ENCODE peak calls at places on chromosomes 4 and X, in six cellular contexts. A is fibroblast of lung, B is endodermal cell, Q is GM23338, X is dorsolateral prefrontal cortex, Z is psoas muscle. U is an unnamed sample.

GRCh38 chr4:119118397-119118796 is 17.2 kb upstream of the MYOZ2 start:
- DNase-seq in A (peak; percentile 35), B (no peak), Q (no peak), X (no peak), Z (no peak), U (no peak)

GRCh38 chrX:153494541-153495361 is at the start of gene BGN:
- DNase-seq in A (peak; percentile 78), B (peak; percentile 81), Q (peak; percentile 52), X (peak; percentile 27), Z (no peak), U (no peak)

GRCh38 chrX:155086202-155086840 is 15.0 kb downstream of the BRCC3 start:
- DNase-seq in A (no peak), B (peak; percentile 85), Q (peak; percentile 72), X (no peak), Z (peak; percentile 59), U (peak; percentile 45)

GRCh38 chr4:39486221-39486804 is 27.5 kb downstream of the LIAS start:
- DNase-seq in A (no peak), B (no peak), Q (no peak), X (no peak), Z (no peak), U (no peak)

GRCh38 chr4:153488719-153489384 is 22.7 kb downstream of the TMEM131L start:
- DNase-seq in A (peak; percentile 48), B (peak; percentile 75), Q (peak; percentile 54), X (peak; percentile 15), Z (peak; percentile 77), U (no peak)

GRCh38 chr4:110041742-110042141 is 129.1 kb downstream of the EGF start:
- DNase-seq in A (no peak), B (no peak), Q (no peak), X (no peak), Z (no peak), U (no peak)

GRCh38 chr4:140250989-140251552 is 97.1 kb upstream of the MAML3 start:
- DNase-seq in A (no peak), B (no peak), Q (no peak), X (no peak), Z (no peak), U (no peak)

GRCh38 chrX:107715331-107716044 is 60.1 kb downstream of the TSC22D3 start:
- DNase-seq in A (peak; percentile 39), B (peak; percentile 60), Q (no peak), X (peak; percentile 42), Z (peak; percentile 47), U (no peak)

GRCh38 chr4:111689731-111690130 is 455.5 kb upstream of the FAM241A start:
- DNase-seq in A (peak; percentile 52), B (no peak), Q (no peak), X (no peak), Z (no peak), U (no peak)

GRCh38 chrX:119343856-119344255 is 55.3 kb upstream of the SLC25A43 start:
- DNase-seq in A (no peak), B (no peak), Q (no peak), X (no peak), Z (no peak), U (peak; percentile 3)

GRCh38 chr4:69639542-69639941 is at the start of gene UGT2A2:
- DNase-seq in A (no peak), B (no peak), Q (no peak), X (no peak), Z (no peak), U (no peak)

GRCh38 chr4:32010221-32010620 is 1290.1 kb downstream of the PCDH7 start:
- DNase-seq in A (no peak), B (peak; percentile 71), Q (no peak), X (no peak), Z (no peak), U (no peak)

GRCh38 chrX:16552546-16552945 is 97.4 kb upstream of the S100G start:
- DNase-seq in A (peak; percentile 32), B (no peak), Q (no peak), X (no peak), Z (no peak), U (no peak)

GRCh38 chrX:99719140-99719539 is 690.9 kb downstream of the PCDH19 start:
- DNase-seq in A (no peak), B (peak; percentile 53), Q (peak; percentile 1), X (no peak), Z (no peak), U (no peak)

GRCh38 chrX:103404225-103405008 is 28.1 kb downstream of the BEX3 start:
- DNase-seq in A (peak; percentile 88), B (peak; percentile 92), Q (peak; percentile 87), X (peak; percentile 23), Z (peak; percentile 68), U (peak; percentile 77)

GRCh38 chrX:20712811-20713210 is 446.1 kb upstream of the RPS6KA3 start:
- DNase-seq in A (peak; percentile 3), B (no peak), Q (no peak), X (no peak), Z (no peak), U (no peak)

GRCh38 chr4:177308842-177309524 is 691 bp upstream of the NEIL3 start:
- DNase-seq in A (no peak), B (no peak), Q (no peak), X (no peak), Z (no peak), U (no peak)

GRCh38 chrX:140091276-140091886 is 126.1 kb upstream of the CXorf66 start:
- DNase-seq in A (peak; percentile 12), B (peak; percentile 81), Q (peak; percentile 51), X (peak; percentile 8), Z (peak; percentile 51), U (peak; percentile 5)

GRCh38 chr4:99809326-99809725 is 7.3 kb upstream of the DAPP1 start:
- DNase-seq in A (no peak), B (no peak), Q (no peak), X (no peak), Z (no peak), U (no peak)

GRCh38 chrX:31366076-31366475 is 294.2 kb upstream of the FTHL17 start:
- DNase-seq in A (peak; percentile 47), B (no peak), Q (no peak), X (no peak), Z (no peak), U (no peak)

GRCh38 chrX:1465261-1466231 is 12.8 kb upstream of the ASMTL start:
- DNase-seq in A (no peak), B (no peak), Q (no peak), X (no peak), Z (no peak), U (no peak)

GRCh38 chrX:40459576-40460158 is 121.1 kb upstream of the ATP6AP2 start:
- DNase-seq in A (no peak), B (peak; percentile 74), Q (peak; percentile 59), X (no peak), Z (no peak), U (no peak)

GRCh38 chrX:53085661-53086229 is 3.6 kb downstream of the TSPYL2 start:
- DNase-seq in A (no peak), B (no peak), Q (no peak), X (no peak), Z (no peak), U (peak; percentile 29)

GRCh38 chrX:53084863-53085262 is 2.7 kb downstream of the TSPYL2 start:
- DNase-seq in A (no peak), B (no peak), Q (no peak), X (no peak), Z (no peak), U (no peak)

GRCh38 chrX:53082773-53083616 is 828 bp downstream of the TSPYL2 start:
- DNase-seq in A (no peak), B (no peak), Q (no peak), X (no peak), Z (no peak), U (no peak)

GRCh38 chrX:53081925-53082772 is at the start of gene TSPYL2:
- DNase-seq in A (peak; percentile 97), B (peak; percentile 96), Q (peak; percentile 89), X (peak; percentile 90), Z (peak; percentile 97), U (peak; percentile 90)

DNA sequence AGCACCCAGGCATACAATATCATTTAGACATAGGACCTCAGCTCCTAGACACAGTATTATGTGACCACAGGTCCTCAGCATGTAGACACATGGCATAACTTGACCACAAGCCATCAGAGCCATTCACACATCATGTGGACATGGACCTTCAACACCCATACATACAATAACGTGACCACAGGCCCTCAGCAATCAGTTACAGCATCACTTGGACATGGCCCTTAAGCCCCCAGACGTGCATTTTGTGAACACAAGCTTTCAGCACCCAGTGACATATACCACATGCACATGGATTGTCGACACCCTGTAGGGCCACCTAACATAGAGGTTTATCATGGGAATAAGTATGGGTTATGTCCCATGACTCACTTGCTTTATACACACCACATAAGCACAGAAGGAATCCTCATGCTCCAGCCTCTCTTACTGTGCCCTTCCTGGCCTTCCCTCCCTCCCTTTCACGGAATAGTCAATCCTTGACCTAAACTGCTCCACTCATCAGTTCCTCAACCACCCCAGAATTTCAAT is 1.9 kb downstream of the TSPYL2 start:
- DNase-seq in A (peak; percentile 15), B (no peak), Q (no peak), X (no peak), Z (no peak), U (no peak)
- H3K27ac ChIP-seq in A (no peak overlapping the region), B (no peak overlapping the region), Q (no peak overlapping the region), X (no peak overlapping the region), Z (no peak overlapping the region), U (peak overlapping the region; percentile 88)

GRCh38 chr4:159384017-159384416 is 281.1 kb downstream of the RAPGEF2 start:
- DNase-seq in A (no peak), B (no peak), Q (no peak), X (no peak), Z (no peak), U (no peak)
- H3K27ac ChIP-seq in A (no peak overlapping the region), B (peak overlapping the region; percentile 97), Q (no peak overlapping the region), X (no peak overlapping the region), Z (no peak overlapping the region), U (no peak overlapping the region)

GRCh38 chr4:113828712-113829111 is 67.2 kb upstream of the CAMK2D start:
- DNase-seq in A (no peak), B (no peak), Q (no peak), X (no peak), Z (no peak), U (no peak)
- H3K27ac ChIP-seq in A (no peak overlapping the region), B (no peak overlapping the region), Q (no peak overlapping the region), X (no peak overlapping the region), Z (no peak overlapping the region), U (no peak overlapping the region)

GRCh38 chr4:56790566-56791175 is 30.8 kb downstream of the SPINK2 start:
- DNase-seq in A (no peak), B (no peak), Q (no peak), X (no peak), Z (no peak), U (no peak)

GRCh38 chr4:56786955-56787354 is 34.5 kb downstream of the SPINK2 start:
- DNase-seq in A (peak; percentile 95), B (peak; percentile 66), Q (peak; percentile 16), X (no peak), Z (peak; percentile 57), U (no peak)

GRCh38 chr4:56783986-56784385 is 37.5 kb downstream of the SPINK2 start:
- DNase-seq in A (peak; percentile 56), B (peak; percentile 32), Q (no peak), X (no peak), Z (no peak), U (no peak)

GRCh38 chr4:56788081-56788480 is 33.4 kb downstream of the SPINK2 start:
- DNase-seq in A (no peak), B (no peak), Q (no peak), X (no peak), Z (no peak), U (no peak)

DNA sequence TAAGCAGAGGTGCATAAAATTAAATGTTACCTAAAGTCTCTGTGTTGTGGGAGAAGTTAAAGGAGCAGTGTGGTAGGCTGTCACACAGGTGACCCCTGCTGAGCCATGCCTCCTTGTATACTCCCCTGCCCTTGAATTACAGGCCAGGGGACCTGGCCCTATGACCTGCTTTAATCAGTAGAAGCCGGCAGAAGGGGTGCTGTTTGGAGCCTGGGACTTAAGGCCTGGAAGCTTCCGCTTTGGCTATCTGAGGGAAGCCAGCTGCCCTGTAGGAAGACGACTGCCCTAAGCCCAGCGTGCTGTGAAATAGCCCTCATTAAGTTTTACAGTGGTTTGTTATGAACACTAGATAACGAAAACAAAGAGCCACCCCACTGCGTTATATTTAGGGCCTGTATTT is 34.1 kb downstream of the SPINK2 start:
- DNase-seq in A (no peak), B (peak; percentile 65), Q (peak; percentile 28), X (no peak), Z (no peak), U (no peak)
- H3K27ac ChIP-seq in A (no peak overlapping the region), B (no peak overlapping the region), Q (no peak overlapping the region), X (no peak overlapping the region), Z (no peak overlapping the region), U (no peak overlapping the region)

U was measured in CD4-positive, CD25-positive, alpha-beta regulatory T cell.